ENCODE peak calls at places on chromosome 1, in six cellular contexts. N is suprapubic skin, F is stomach, K is tibial nerve, C is ovary, Z is HepG2. W is an unnamed sample.

GRCh38 chr1:203178083-203178482 is 2.5 kb upstream of the MYBPH start:
- DNase-seq in N (no peak), F (no peak), K (no peak), C (no peak), Z (peak), W (no peak)

GRCh38 chr1:220278991-220279390 is 6.7 kb upstream of the RAB3GAP2 start:
- DNase-seq in N (no peak), F (no peak), K (no peak), C (no peak), Z (no peak), W (no peak)

GRCh38 chr1:24970399-24970753 is 40.3 kb upstream of the RUNX3 start:
- DNase-seq in N (no peak), F (no peak), K (no peak), C (no peak), Z (peak), W (no peak)

GRCh38 chr1:156104861-156105546 is 9.5 kb upstream of the LMNA start:
- DNase-seq in N (no peak), F (no peak), K (no peak), C (peak), Z (peak), W (no peak)

GRCh38 chr1:36796101-36796590 is 238.2 kb downstream of the GRIK3 start:
- DNase-seq in N (no peak), F (no peak), K (no peak), C (no peak), Z (no peak), W (no peak)

GRCh38 chr1:81254560-81254959 is 546.2 kb upstream of the ADGRL2 start:
- DNase-seq in N (no peak), F (no peak), K (no peak), C (no peak), Z (peak), W (no peak)

GRCh38 chr1:208159542-208160258 is 84.5 kb downstream of the PLXNA2 start:
- DNase-seq in N (no peak), F (peak), K (no peak), C (peak), Z (no peak), W (no peak)

GRCh38 chr1:9449106-9449627 is 90.1 kb upstream of the SLC25A33 start:
- DNase-seq in N (no peak), F (no peak), K (no peak), C (no peak), Z (peak), W (no peak)

GRCh38 chr1:168465942-168466702 is 77.7 kb downstream of the XCL2 start:
- DNase-seq in N (no peak), F (peak), K (no peak), C (peak), Z (peak), W (peak)

GRCh38 chr1:30749691-30750583 is 7.6 kb downstream of the LAPTM5 start:
- DNase-seq in N (no peak), F (no peak), K (no peak), C (no peak), Z (no peak), W (peak)

GRCh38 chr1:169312084-169312954 is 55.3 kb downstream of the NME7 start:
- DNase-seq in N (no peak), F (no peak), K (no peak), C (no peak), Z (no peak), W (no peak)

GRCh38 chr1:203308205-203309114 is 3.1 kb downstream of the BTG2 start:
- DNase-seq in N (no peak), F (no peak), K (no peak), C (no peak), Z (no peak), W (peak)

GRCh38 chr1:182446033-182446669 is 3.8 kb upstream of the RGSL1 start:
- DNase-seq in N (no peak), F (no peak), K (no peak), C (no peak), Z (peak), W (peak)

GRCh38 chr1:239268007-239268406 is 118.4 kb upstream of the CHRM3 start:
- DNase-seq in N (no peak), F (no peak), K (no peak), C (no peak), Z (no peak), W (no peak)

GRCh38 chr1:29912413-29912812 is 676.1 kb downstream of the PTPRU start:
- DNase-seq in N (no peak), F (no peak), K (no peak), C (no peak), Z (peak), W (no peak)

GRCh38 chr1:201310986-201311355 is 27.7 kb downstream of the PKP1 start:
- DNase-seq in N (no peak), F (no peak), K (no peak), C (no peak), Z (no peak), W (no peak)
- TF ChIP-seq EP300 in N (no peak), F (no peak), K (no peak), C (no peak), Z (no peak), W (no peak)

DNA sequence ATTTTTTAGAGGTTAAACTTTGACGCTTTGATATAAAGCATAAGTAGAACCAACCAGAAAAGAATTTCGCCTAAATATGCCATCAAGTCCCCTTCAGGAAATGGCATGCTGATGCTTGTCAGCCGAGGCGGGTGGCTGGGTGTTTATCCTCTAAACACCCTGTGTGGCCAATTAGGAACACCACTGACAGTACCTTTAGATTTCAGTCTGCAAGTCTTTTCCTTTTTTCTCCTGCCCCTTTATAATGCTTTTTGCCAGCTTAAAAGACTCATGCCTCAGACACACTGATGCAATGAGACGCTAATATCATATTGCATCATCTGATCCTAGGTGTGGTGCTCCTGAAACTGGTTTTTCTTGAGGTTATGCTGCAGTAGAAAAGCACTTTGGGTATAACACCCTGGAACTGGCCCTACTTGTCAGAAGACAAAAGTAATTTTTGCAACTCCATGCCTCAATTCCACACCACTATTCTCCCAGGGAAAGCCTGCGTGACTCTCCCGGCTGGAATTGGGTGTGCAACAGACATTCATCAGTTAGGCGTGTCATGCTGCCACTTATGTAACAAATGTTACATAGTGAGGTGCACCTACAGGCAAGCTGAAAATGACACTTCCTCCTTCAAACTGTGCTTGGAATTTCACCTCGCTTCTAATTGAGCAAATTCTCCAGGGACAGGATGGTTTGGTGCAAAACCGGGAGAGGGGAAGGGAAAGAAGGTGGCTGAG is 2.0 kb upstream of the RCC2 start:
- DNase-seq in N (no peak), F (no peak), K (no peak), C (no peak), Z (no peak), W (no peak)
- TF ChIP-seq EP300 in N (no peak), F (no peak), K (no peak), C (no peak), Z (no peak), W (no peak)

GRCh38 chr1:157325220-157325619 is 187.0 kb upstream of the ETV3 start:
- DNase-seq in N (no peak), F (no peak), K (no peak), C (no peak), Z (no peak), W (no peak)
- TF ChIP-seq EP300 in N (no peak), F (no peak), K (no peak), C (no peak), Z (no peak), W (no peak)

DNA sequence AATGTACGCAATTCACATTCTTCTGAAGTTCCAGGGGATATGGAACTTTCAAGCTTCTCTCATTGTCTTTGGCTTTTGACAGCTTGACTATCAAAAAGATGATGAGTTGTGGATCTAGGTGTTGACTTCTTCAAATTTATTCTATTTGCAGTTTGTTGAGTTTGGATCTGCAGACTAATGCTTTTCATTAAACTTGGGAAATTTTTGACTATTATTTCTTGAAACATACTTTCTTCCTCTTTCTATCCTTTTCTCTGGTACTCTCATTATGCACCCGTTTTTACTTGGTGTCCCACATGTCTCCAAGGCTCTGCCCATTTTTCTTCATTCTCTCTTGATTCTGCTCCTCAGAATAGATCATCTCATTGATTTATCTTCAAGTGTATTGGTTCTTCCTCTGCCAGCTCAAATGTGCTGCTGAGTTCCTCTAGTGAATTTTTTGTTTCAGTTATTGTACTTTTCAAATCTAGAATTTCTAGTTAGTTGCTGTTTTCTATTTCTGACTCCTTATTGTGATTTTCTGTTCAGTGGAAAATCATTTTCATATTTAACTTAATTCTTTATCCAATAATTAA is 49.4 kb downstream of the CYP2J2 start:
- DNase-seq in N (no peak), F (no peak), K (no peak), C (no peak), Z (no peak), W (no peak)
- TF ChIP-seq EP300 in N (no peak), F (no peak), K (no peak), C (no peak), Z (no peak), W (no peak)

DNA sequence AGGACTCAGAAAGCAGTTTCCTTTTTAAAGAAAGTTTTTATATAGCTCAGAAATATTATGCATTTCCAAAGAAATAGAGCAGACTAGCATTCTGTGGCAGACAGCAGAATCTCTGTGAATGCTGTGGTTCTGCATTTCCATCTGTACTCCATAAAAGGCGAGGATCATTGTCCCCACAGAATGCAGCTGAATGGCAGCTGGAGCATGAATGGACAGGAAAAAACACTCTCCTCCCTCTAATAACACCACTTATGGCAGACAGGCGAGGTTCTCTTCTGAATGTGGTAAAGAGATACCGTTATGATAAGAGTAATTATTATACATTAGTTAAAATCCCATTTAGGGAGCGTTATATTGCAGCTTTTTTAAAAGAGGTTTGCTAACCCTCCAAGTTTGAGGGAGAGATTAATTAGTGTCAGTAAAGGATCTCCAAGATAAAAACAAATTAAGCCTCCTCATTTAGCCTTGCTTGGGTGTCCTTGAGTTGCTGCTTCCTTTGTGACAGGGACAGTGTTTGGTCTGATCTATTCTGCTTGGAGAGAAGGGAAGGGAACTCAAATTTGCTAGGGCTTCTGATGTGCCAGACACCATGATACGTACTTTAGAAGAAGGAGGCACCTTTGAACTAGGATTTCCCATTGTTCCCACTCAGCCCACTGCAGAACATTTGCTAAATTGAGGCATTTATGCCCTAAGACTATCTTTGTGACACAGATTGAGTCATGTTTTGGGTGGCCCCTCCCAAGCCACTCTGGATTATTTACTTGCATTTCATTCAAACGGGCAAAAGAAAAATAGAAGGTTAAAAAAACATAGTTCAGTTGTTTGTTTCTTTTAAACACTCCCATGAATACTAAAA is 81.6 kb upstream of the WLS start:
- DNase-seq in N (no peak), F (no peak), K (no peak), C (no peak), Z (no peak), W (no peak)
- TF ChIP-seq EP300 in N (no peak), F (no peak), K (no peak), C (no peak), Z (no peak), W (no peak)

DNA sequence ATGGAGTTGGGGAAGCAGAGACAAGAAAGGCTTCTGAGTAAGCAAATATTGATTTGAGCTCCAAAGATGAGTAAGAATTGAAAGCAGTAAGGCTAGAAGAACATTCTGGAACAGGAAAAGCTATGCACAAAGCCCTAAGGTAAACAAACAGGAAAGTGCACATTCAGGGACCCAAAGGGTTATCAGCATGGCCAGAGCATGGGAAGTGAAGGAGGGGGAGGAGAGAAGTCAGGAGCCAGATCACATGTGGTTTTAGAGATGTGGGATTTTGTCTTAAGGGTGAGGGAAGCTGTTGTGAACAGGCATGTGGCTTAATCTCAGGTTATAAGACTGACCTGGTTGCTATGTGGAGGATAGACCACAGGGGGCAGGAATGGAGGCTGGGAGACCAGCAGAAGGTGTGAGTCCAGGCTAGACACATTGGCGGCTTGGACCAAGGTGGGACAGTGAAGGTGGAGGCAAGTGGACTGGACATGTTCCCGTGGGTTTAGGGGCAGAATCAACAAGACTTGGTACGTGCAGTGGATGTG is 7.5 kb downstream of the CSF1 start:
- DNase-seq in N (no peak), F (no peak), K (no peak), C (peak), Z (no peak), W (no peak)
- TF ChIP-seq EP300 in N (no peak), F (no peak), K (no peak), C (no peak), Z (no peak), W (no peak)

GRCh38 chr1:212607206-212607923 is 1.2 kb upstream of the ATF3 start:
- DNase-seq in N (no peak), F (peak), K (no peak), C (peak), Z (no peak), W (peak)

GRCh38 chr1:212609701-212610574 is 1.4 kb downstream of the ATF3 start:
- DNase-seq in N (no peak), F (no peak), K (no peak), C (no peak), Z (no peak), W (no peak)

GRCh38 chr1:212607924-212608208 is 695 bp upstream of the ATF3 start:
- DNase-seq in N (no peak), F (no peak), K (no peak), C (no peak), Z (no peak), W (no peak)

GRCh38 chr1:212608956-212609700 is 567 bp downstream of the ATF3 start:
- DNase-seq in N (peak), F (peak), K (peak), C (peak), Z (peak), W (peak)

GRCh38 chr1:212608209-212608955 is at the start of gene ATF3:
- DNase-seq in N (peak), F (peak), K (peak), C (peak), Z (peak), W (peak)
- TF ChIP-seq EP300 in N (peak), F (peak), K (peak), C (peak), Z (no peak), W (peak)

GRCh38 chr1:40308036-40308727 is 8.9 kb downstream of the COL9A2 start:
- DNase-seq in N (no peak), F (peak), K (no peak), C (no peak), Z (no peak), W (no peak)

GRCh38 chr1:40305451-40305850 is 11.6 kb downstream of the COL9A2 start:
- DNase-seq in N (peak), F (no peak), K (no peak), C (no peak), Z (no peak), W (no peak)

GRCh38 chr1:40307186-40307585 is 9.9 kb downstream of the COL9A2 start:
- DNase-seq in N (no peak), F (no peak), K (no peak), C (no peak), Z (no peak), W (no peak)

GRCh38 chr1:40305871-40306270 is 11.2 kb downstream of the COL9A2 start:
- DNase-seq in N (peak), F (no peak), K (no peak), C (no peak), Z (no peak), W (no peak)

DNA sequence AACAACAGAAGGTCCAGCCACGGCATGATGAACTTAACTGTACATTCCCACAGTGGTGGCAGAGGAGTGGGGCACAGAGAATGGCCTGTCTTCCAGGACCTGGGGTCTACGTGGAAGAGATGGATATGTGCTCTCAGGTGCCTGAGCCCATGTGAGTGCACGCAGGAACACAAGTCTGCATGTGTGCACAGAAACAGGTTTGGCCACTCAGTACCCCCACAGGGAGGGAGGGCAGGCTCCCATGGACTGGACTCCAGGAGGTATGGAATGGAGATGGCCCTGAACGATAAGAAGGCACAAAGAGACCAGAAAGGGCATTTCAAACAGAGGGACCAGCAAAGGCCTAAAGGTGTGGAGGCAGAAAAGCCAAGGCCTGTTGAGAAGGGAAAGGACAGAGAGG is 10.8 kb downstream of the COL9A2 start:
- DNase-seq in N (peak), F (peak), K (no peak), C (no peak), Z (no peak), W (no peak)
- TF ChIP-seq EP300 in N (no peak), F (no peak), K (no peak), C (no peak), Z (no peak), W (no peak)

DNA sequence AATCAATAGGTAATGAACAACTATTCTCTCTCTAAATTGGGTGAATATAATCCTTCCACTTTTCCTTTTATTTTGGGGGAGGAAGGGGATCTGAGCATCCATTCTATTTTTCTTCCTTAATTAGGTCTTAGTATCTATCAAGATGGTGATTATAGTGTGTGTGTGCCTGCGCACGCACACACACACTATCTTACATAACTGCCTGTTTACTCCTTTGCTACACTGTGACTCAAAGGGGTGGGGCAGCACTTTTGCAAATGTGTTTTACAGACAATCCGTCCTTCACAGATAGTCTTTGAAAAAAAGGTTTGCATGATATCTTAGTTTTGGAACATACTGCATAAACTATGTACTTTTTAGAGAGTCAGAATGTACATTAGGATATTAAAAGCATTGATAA is 191.5 kb downstream of the SDCCAG8 start:
- DNase-seq in N (no peak), F (peak), K (no peak), C (peak), Z (no peak), W (no peak)
- TF ChIP-seq EP300 in N (no peak), F (no peak), K (no peak), C (no peak), Z (no peak), W (no peak)

GRCh38 chr1:101178688-101179491 is 57.9 kb upstream of the S1PR1 start:
- DNase-seq in N (no peak), F (no peak), K (no peak), C (no peak), Z (no peak), W (no peak)
- TF ChIP-seq EP300 in N (no peak), F (no peak), K (no peak), C (no peak), Z (no peak), W (no peak)

W was measured in transverse colon.